ENCODE peak calls at places on chromosomes 12 and 14, in five cellular contexts. I is AML-193; Z is NCI-H2171 treated with DMSO at 0.1 percent for 48 hours; L is AG09319; V is CD4-positive, CD25-positive, alpha-beta regulatory T cell. A is an unnamed sample.

GRCh38 chr14:73666583-73666982 is 21.8 kb downstream of the DNAL1 start:
- DNase-seq in I (no peak), Z (no peak), L (no peak), V (no peak), A (no peak)

GRCh38 chr14:100703574-100704220 is 23.0 kb upstream of the DLK1 start:
- DNase-seq in Z (no peak), I (no peak), L (no peak), V (no peak), A (no peak)

GRCh38 chr12:105848286-105848685 is 290.5 kb downstream of the NUAK1 start:
- DNase-seq in V (no peak), L (no peak), I (no peak), Z (no peak), A (no peak)

GRCh38 chr12:108724054-108724889 is 7.0 kb downstream of the CORO1C start:
- DNase-seq in Z (no peak), V (no peak), I (peak), L (no peak), A (no peak)

GRCh38 chr12:27524839-27525238 is 833 bp downstream of the PPFIBP1 start:
- DNase-seq in L (no peak), Z (peak), V (no peak), I (no peak), A (no peak)

GRCh38 chr14:97719931-97720330 is 922.7 kb downstream of the VRK1 start:
- DNase-seq in V (peak), L (no peak), I (no peak), Z (no peak), A (no peak)

GRCh38 chr14:95455246-95455645 is 61.2 kb downstream of the SYNE3 start:
- DNase-seq in L (no peak), Z (no peak), V (no peak), I (no peak), A (no peak)

GRCh38 chr14:66288511-66288910 is 197.7 kb upstream of the CCDC196 start:
- DNase-seq in Z (no peak), L (no peak), V (no peak), I (no peak), A (no peak)